ENCODE peak calls at places on chromosomes 12 and 14, in four cellular contexts. O is upper lobe of right lung, A is heart right ventricle, S is SJCRH30. G is an unnamed sample.

GRCh38 chr12:45615268-45615667 is 114.2 kb upstream of the ARID2 start:
- DNase-seq in O (no peak), A (no peak), S (peak; percentile 68), G (no peak)

GRCh38 chr12:57776247-57776587 is 3.8 kb downstream of the EEF1AKMT3 start:
- DNase-seq in O (no peak), A (no peak), S (no peak), G (no peak)

GRCh38 chr12:113940929-113941486 is 25.1 kb downstream of the RBM19 start:
- DNase-seq in O (no peak), A (no peak), S (no peak), G (no peak)

GRCh38 chr12:6605425-6606330 is 1.5 kb downstream of the CHD4 start:
- DNase-seq in O (no peak), A (peak; percentile 8), S (no peak), G (peak; percentile 53)

GRCh38 chr12:85157023-85157626 is 121.0 kb downstream of the LRRIQ1 start:
- DNase-seq in O (no peak), A (no peak), S (no peak), G (no peak)

GRCh38 chr12:79121486-79121885 is 256.9 kb downstream of the SYT1 start:
- DNase-seq in O (no peak), A (no peak), S (no peak), G (no peak)

GRCh38 chr14:61759878-61760277 is 2.3 kb upstream of the SNAPC1 start:
- DNase-seq in O (no peak), A (no peak), S (no peak), G (no peak)

GRCh38 chr12:12353276-12353675 is 3.2 kb upstream of the MANSC1 start:
- DNase-seq in O (no peak), A (no peak), S (no peak), G (no peak)

GRCh38 chr14:61489932-61490331 is 168.6 kb downstream of the PRKCH start:
- DNase-seq in O (no peak), A (peak; percentile 43), S (no peak), G (peak; percentile 96)